ENCODE peak calls at places on chromosomes 7 and 10, in six cellular contexts. One of them, this sample, is unnamed.
A peak's percentile ranks its signal among the peaks of the same experiment; 100 is the strongest.

GRCh38 chr10:94210465-94211186 is 152.1 kb downstream of the NOC3L start:
- DNase-seq in HCT116: no peak
- DNase-seq in hepatocyte: no peak
- DNase-seq in MM.1S: no peak
- DNase-seq in SK-N-SH: no peak
- DNase-seq in GM23338: no peak
- DNase-seq in this sample: no peak

GRCh38 chr7:91228927-91229326 is 35.3 kb upstream of the FZD1 start:
- DNase-seq in hepatocyte: no peak
- DNase-seq in GM23338: no peak
- DNase-seq in SK-N-SH: no peak
- DNase-seq in HCT116: no peak
- DNase-seq in MM.1S: no peak
- DNase-seq in this sample: no peak

GRCh38 chr7:140059288-140060242 is 3.2 kb downstream of the PARP12 start:
- DNase-seq in MM.1S: no peak
- DNase-seq in HCT116: peak; percentile 73
- DNase-seq in SK-N-SH: peak; percentile 81
- DNase-seq in hepatocyte: peak; percentile 66
- DNase-seq in GM23338: no peak
- DNase-seq in this sample: no peak

GRCh38 chr7:144452064-144452463 is 48.6 kb upstream of the NOBOX start:
- DNase-seq in SK-N-SH: no peak
- DNase-seq in HCT116: no peak
- DNase-seq in hepatocyte: no peak
- DNase-seq in GM23338: no peak
- DNase-seq in MM.1S: peak; percentile 28
- DNase-seq in this sample: no peak

GRCh38 chr7:129169171-129169643 is 19.2 kb upstream of the SMO start:
- DNase-seq in SK-N-SH: no peak
- DNase-seq in MM.1S: no peak
- DNase-seq in HCT116: no peak
- DNase-seq in GM23338: peak; percentile 82
- DNase-seq in hepatocyte: peak; percentile 70
- DNase-seq in this sample: no peak

GRCh38 chr7:44755698-44756627 is 7.3 kb downstream of the ZMIZ2 start:
- DNase-seq in MM.1S: no peak
- DNase-seq in HCT116: no peak
- DNase-seq in GM23338: no peak
- DNase-seq in hepatocyte: no peak
- DNase-seq in SK-N-SH: no peak
- DNase-seq in this sample: no peak

GRCh38 chr7:133095119-133095671 is 13.3 kb upstream of the CHCHD3 start:
- DNase-seq in GM23338: no peak
- DNase-seq in hepatocyte: no peak
- DNase-seq in HCT116: no peak
- DNase-seq in MM.1S: no peak
- DNase-seq in SK-N-SH: no peak
- DNase-seq in this sample: no peak

GRCh38 chr7:128902761-128903585 is 7.5 kb downstream of the KCP start:
- DNase-seq in GM23338: no peak
- DNase-seq in HCT116: no peak
- DNase-seq in hepatocyte: no peak
- DNase-seq in SK-N-SH: peak; percentile 19
- DNase-seq in MM.1S: no peak
- DNase-seq in this sample: no peak

GRCh38 chr10:78316451-78316931 is 282.8 kb downstream of the RPS24 start:
- DNase-seq in MM.1S: no peak
- DNase-seq in SK-N-SH: no peak
- DNase-seq in hepatocyte: peak; percentile 53
- DNase-seq in GM23338: no peak
- DNase-seq in HCT116: no peak
- DNase-seq in this sample: no peak

GRCh38 chr10:28920091-28920490 is 242.8 kb downstream of the BAMBI start:
- DNase-seq in hepatocyte: no peak
- DNase-seq in MM.1S: no peak
- DNase-seq in SK-N-SH: no peak
- DNase-seq in HCT116: no peak
- DNase-seq in GM23338: no peak
- DNase-seq in this sample: no peak

GRCh38 chr7:104264281-104264680 is 56.5 kb upstream of the ORC5 start:
- DNase-seq in GM23338: no peak
- DNase-seq in hepatocyte: no peak
- DNase-seq in MM.1S: no peak
- DNase-seq in HCT116: no peak
- DNase-seq in SK-N-SH: no peak
- DNase-seq in this sample: no peak

GRCh38 chr10:103856497-103857175 is 1.3 kb upstream of the SH3PXD2A start:
- DNase-seq in GM23338: no peak
- DNase-seq in SK-N-SH: no peak
- DNase-seq in MM.1S: no peak
- DNase-seq in HCT116: no peak
- DNase-seq in hepatocyte: no peak
- DNase-seq in this sample: no peak

GRCh38 chr7:1240917-1241509 is 8.3 kb downstream of the UNCX start:
- DNase-seq in GM23338: peak; percentile 79
- DNase-seq in hepatocyte: no peak
- DNase-seq in SK-N-SH: no peak
- DNase-seq in MM.1S: no peak
- DNase-seq in HCT116: no peak
- DNase-seq in this sample: no peak

GRCh38 chr7:8131694-8132605 is 130.0 kb downstream of the ICA1 start:
- DNase-seq in hepatocyte: no peak
- DNase-seq in HCT116: no peak
- DNase-seq in SK-N-SH: no peak
- DNase-seq in MM.1S: peak; percentile 55
- DNase-seq in GM23338: no peak
- DNase-seq in this sample: no peak

GRCh38 chr10:11016959-11017574 is 605 bp upstream of the CELF2 start:
- DNase-seq in MM.1S: no peak
- DNase-seq in hepatocyte: no peak
- DNase-seq in SK-N-SH: no peak
- DNase-seq in HCT116: no peak
- DNase-seq in GM23338: no peak
- DNase-seq in this sample: no peak

GRCh38 chr7:98774893-98775292 is 94.9 kb downstream of the TMEM130 start:
- DNase-seq in GM23338: no peak
- DNase-seq in SK-N-SH: peak; percentile 47
- DNase-seq in MM.1S: no peak
- DNase-seq in hepatocyte: no peak
- DNase-seq in HCT116: no peak
- DNase-seq in this sample: no peak

GRCh38 chr7:34075976-34076375 is 170.6 kb downstream of the BMPER start:
- DNase-seq in SK-N-SH: no peak
- DNase-seq in hepatocyte: no peak
- DNase-seq in HCT116: no peak
- DNase-seq in MM.1S: no peak
- DNase-seq in GM23338: no peak
- DNase-seq in this sample: no peak

GRCh38 chr10:80522756-80523363 is 14.8 kb upstream of the SH2D4B start:
- DNase-seq in GM23338: no peak
- DNase-seq in HCT116: no peak
- DNase-seq in SK-N-SH: no peak
- DNase-seq in hepatocyte: no peak
- DNase-seq in MM.1S: no peak
- DNase-seq in this sample: no peak

GRCh38 chr10:128498378-128498730 is 372.1 kb upstream of the MKI67 start:
- DNase-seq in hepatocyte: no peak
- DNase-seq in HCT116: no peak
- DNase-seq in SK-N-SH: no peak
- DNase-seq in GM23338: peak; percentile 17
- DNase-seq in MM.1S: no peak
- DNase-seq in this sample: no peak

GRCh38 chr7:135160858-135161653 is 9.5 kb downstream of the CYREN start:
- DNase-seq in SK-N-SH: peak; percentile 13
- DNase-seq in hepatocyte: no peak
- DNase-seq in HCT116: no peak
- DNase-seq in GM23338: peak; percentile 32
- DNase-seq in MM.1S: no peak
- DNase-seq in this sample: peak; percentile 70

GRCh38 chr10:3095373-3096139 is 28.2 kb downstream of the PFKP start:
- DNase-seq in HCT116: peak; percentile 97
- DNase-seq in MM.1S: no peak
- DNase-seq in SK-N-SH: no peak
- DNase-seq in hepatocyte: peak; percentile 84
- DNase-seq in GM23338: no peak
- DNase-seq in this sample: no peak

GRCh38 chr10:3097160-3097559 is 29.8 kb downstream of the PFKP start:
- DNase-seq in HCT116: no peak
- DNase-seq in hepatocyte: no peak
- DNase-seq in SK-N-SH: no peak
- DNase-seq in GM23338: no peak
- DNase-seq in MM.1S: no peak
- DNase-seq in this sample: no peak

GRCh38 chr10:3094565-3095168 is 27.3 kb downstream of the PFKP start:
- DNase-seq in HCT116: no peak
- DNase-seq in SK-N-SH: no peak
- DNase-seq in GM23338: peak; percentile 6
- DNase-seq in MM.1S: no peak
- DNase-seq in hepatocyte: no peak
- DNase-seq in this sample: no peak

GRCh38 chr10:3093996-3094395 is 26.6 kb downstream of the PFKP start:
- DNase-seq in HCT116: no peak
- DNase-seq in SK-N-SH: no peak
- DNase-seq in MM.1S: no peak
- DNase-seq in hepatocyte: no peak
- DNase-seq in GM23338: no peak
- DNase-seq in this sample: no peak

GRCh38 chr10:3096149-3096548 is 28.8 kb downstream of the PFKP start:
- DNase-seq in HCT116: no peak
- DNase-seq in GM23338: no peak
- DNase-seq in MM.1S: no peak
- DNase-seq in hepatocyte: no peak
- DNase-seq in SK-N-SH: no peak
- DNase-seq in this sample: no peak
- H3K4me3 ChIP-seq in HCT116: no peak overlapping the region
- H3K4me3 ChIP-seq in GM23338: no peak overlapping the region
- H3K4me3 ChIP-seq in MM.1S: no peak overlapping the region
- H3K4me3 ChIP-seq in hepatocyte: no peak overlapping the region
- H3K4me3 ChIP-seq in SK-N-SH: peak overlapping the region; percentile 40
- H3K4me3 ChIP-seq in this sample: no peak overlapping the region

GRCh38 chr10:35228058-35228457 is 101.4 kb downstream of the CREM start:
- DNase-seq in SK-N-SH: no peak
- DNase-seq in MM.1S: no peak
- DNase-seq in hepatocyte: no peak
- DNase-seq in GM23338: peak; percentile 27
- DNase-seq in HCT116: no peak
- DNase-seq in this sample: no peak
- TF ChIP-seq CTCF in SK-N-SH: peak; percentile 26
- TF ChIP-seq CTCF in MM.1S: no peak
- TF ChIP-seq CTCF in hepatocyte: no peak
- TF ChIP-seq CTCF in GM23338: no peak
- TF ChIP-seq CTCF in HCT116: peak; percentile 39
- TF ChIP-seq CTCF in this sample: no peak

DNA sequence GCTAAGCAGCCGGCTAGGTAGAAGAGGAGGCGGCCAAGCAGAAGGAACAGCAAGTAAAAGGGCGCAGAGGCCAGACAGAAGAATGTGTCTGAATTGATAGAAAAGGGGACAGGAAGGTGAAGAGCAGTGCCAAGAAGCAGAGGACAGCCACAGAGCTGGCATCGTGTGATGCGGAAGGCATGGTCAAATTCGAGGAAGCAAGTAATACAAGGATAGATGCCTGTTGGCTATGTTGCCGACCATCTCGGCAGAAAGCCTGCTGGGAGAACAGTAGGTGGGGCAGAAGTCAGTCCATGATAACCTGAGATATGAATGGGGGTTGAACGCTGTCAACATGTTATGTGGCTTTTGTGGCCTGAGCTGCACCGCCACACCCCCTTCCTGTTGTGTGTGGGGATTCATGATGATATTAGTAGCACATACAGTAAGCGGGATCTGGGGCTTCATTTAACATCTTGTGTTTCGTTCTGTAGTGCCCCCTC is 25.7 kb downstream of the ST8SIA6 start:
- DNase-seq in HCT116: no peak
- DNase-seq in SK-N-SH: no peak
- DNase-seq in hepatocyte: no peak
- DNase-seq in GM23338: peak; percentile 17
- DNase-seq in MM.1S: peak; percentile 28
- DNase-seq in this sample: no peak
- TF ChIP-seq EZH2phosphoT487 in HCT116: no peak
- TF ChIP-seq EZH2phosphoT487 in SK-N-SH: no peak
- TF ChIP-seq EZH2phosphoT487 in hepatocyte: no peak
- TF ChIP-seq EZH2phosphoT487 in GM23338: no peak
- TF ChIP-seq EZH2phosphoT487 in MM.1S: no peak
- TF ChIP-seq EZH2phosphoT487 in this sample: no peak

GRCh38 chr10:95789928-95790327 is 34.0 kb downstream of the ENTPD1 start:
- DNase-seq in SK-N-SH: no peak
- DNase-seq in MM.1S: no peak
- DNase-seq in GM23338: no peak
- DNase-seq in HCT116: no peak
- DNase-seq in hepatocyte: no peak
- DNase-seq in this sample: no peak

GRCh38 chr10:95785317-95785716 is 29.4 kb downstream of the ENTPD1 start:
- DNase-seq in hepatocyte: no peak
- DNase-seq in MM.1S: no peak
- DNase-seq in SK-N-SH: no peak
- DNase-seq in HCT116: no peak
- DNase-seq in GM23338: no peak
- DNase-seq in this sample: no peak

GRCh38 chr10:95785942-95786669 is 30.1 kb downstream of the ENTPD1 start:
- DNase-seq in SK-N-SH: no peak
- DNase-seq in GM23338: peak; percentile 45
- DNase-seq in HCT116: no peak
- DNase-seq in hepatocyte: no peak
- DNase-seq in MM.1S: no peak
- DNase-seq in this sample: no peak

GRCh38 chr10:95788830-95789229 is 32.9 kb downstream of the ENTPD1 start:
- DNase-seq in SK-N-SH: no peak
- DNase-seq in HCT116: no peak
- DNase-seq in GM23338: no peak
- DNase-seq in MM.1S: no peak
- DNase-seq in hepatocyte: no peak
- DNase-seq in this sample: no peak

DNA sequence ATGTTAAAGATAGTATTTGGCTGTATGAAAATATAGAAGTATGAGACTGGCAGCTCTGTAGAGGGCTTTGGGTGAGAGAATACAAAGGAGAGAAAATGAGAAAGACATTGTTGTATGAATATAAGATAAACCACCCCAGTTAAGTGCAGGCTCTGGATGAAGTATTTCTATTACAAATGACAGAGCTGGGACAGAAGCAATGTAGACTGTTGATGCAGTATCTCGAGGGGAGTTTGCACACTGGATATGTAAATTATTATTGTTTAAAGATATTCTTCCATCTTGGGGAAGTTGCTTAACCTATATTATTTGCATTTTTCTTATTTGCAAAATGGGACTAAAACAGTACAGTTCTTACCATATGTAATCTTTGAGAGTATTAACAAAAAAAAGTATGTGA is 31.5 kb downstream of the ENTPD1 start:
- DNase-seq in hepatocyte: no peak
- DNase-seq in MM.1S: no peak
- DNase-seq in HCT116: no peak
- DNase-seq in SK-N-SH: no peak
- DNase-seq in GM23338: no peak
- DNase-seq in this sample: no peak
- H3K4me3 ChIP-seq in hepatocyte: no peak overlapping the region
- H3K4me3 ChIP-seq in MM.1S: no peak overlapping the region
- H3K4me3 ChIP-seq in HCT116: no peak overlapping the region
- H3K4me3 ChIP-seq in SK-N-SH: no peak overlapping the region
- H3K4me3 ChIP-seq in GM23338: no peak overlapping the region
- H3K4me3 ChIP-seq in this sample: no peak overlapping the region